ENCODE peak calls at places on chromosomes 13 and 19, in nine cellular contexts. X, D, Y, J, H, M, N, G and K are unnamed samples. For H3K27me3, the result is how much of the 10 kb centered on the place peaks cover.

GRCh38 chr19:42038675-42039074 is 31.3 kb downstream of the GRIK5 start:
- DNase-seq in G (peak), N (no peak), M (no peak), D (no peak), Y (no peak), J (no peak), X (no peak), H (no peak), K (no peak)

GRCh38 chr19:38277549-38277948 is 13.2 kb downstream of the SPINT2 start:
- DNase-seq in N (peak), G (no peak), J (no peak), Y (peak), M (no peak), X (no peak), H (no peak), D (no peak), K (no peak)

GRCh38 chr19:29680447-29680846 is 15.2 kb downstream of the PLEKHF1 start:
- DNase-seq in H (no peak), G (peak), N (no peak), D (no peak), M (no peak), X (peak), Y (no peak), J (no peak), K (peak)

GRCh38 chr13:51767100-51767499 is 36.9 kb downstream of the DHRS12 start:
- DNase-seq in N (no peak), H (no peak), J (no peak), G (no peak), Y (no peak), D (no peak), M (no peak), X (no peak), K (no peak)

GRCh38 chr13:108086678-108087077 is 128.7 kb downstream of the LIG4 start:
- DNase-seq in D (no peak), M (peak), G (no peak), J (no peak), N (peak), H (no peak), Y (no peak), X (no peak), K (no peak)

GRCh38 chr13:27927444-27928352 is 7.9 kb downstream of the PDX1 start:
- DNase-seq in J (no peak), G (no peak), M (no peak), X (no peak), H (no peak), Y (no peak), N (no peak), D (no peak), K (no peak)

GRCh38 chr13:45352031-45352430 is 11.0 kb upstream of the TPT1 start:
- DNase-seq in D (no peak), J (peak), X (no peak), M (no peak), N (no peak), Y (peak), G (no peak), H (no peak), K (no peak)

GRCh38 chr13:110233181-110233641 is 73.7 kb downstream of the COL4A1 start:
- DNase-seq in H (no peak), N (peak), Y (no peak), G (no peak), J (peak), M (no peak), D (peak), X (no peak), K (peak)

GRCh38 chr13:73215807-73216206 is 157.0 kb downstream of the KLF5 start:
- DNase-seq in G (no peak), J (peak), M (no peak), Y (peak), X (no peak), D (no peak), N (peak), H (no peak), K (no peak)

GRCh38 chr19:10289836-10290438 is at the start of gene ICAM5:
- DNase-seq in Y (no peak), M (no peak), X (no peak), G (peak), N (peak), H (peak), J (no peak), D (no peak), K (no peak)

GRCh38 chr13:114027046-114027760 is 53.3 kb upstream of the C13orf46 start:
- DNase-seq in G (peak), D (no peak), N (peak), X (no peak), H (no peak), Y (no peak), M (no peak), J (peak), K (no peak)

GRCh38 chr19:3950871-3951861 is 18.3 kb downstream of the NMRK2 start:
- DNase-seq in X (no peak), D (no peak), N (no peak), Y (no peak), J (no peak), G (peak), H (peak), M (no peak), K (no peak)

GRCh38 chr19:1911098-1911497 is 5.9 kb downstream of the ADAT3 start:
- DNase-seq in Y (no peak), M (no peak), N (no peak), H (no peak), J (no peak), X (no peak), G (no peak), D (no peak), K (no peak)

GRCh38 chr19:56690668-56691067 is 19.1 kb upstream of the ZNF835 start:
- DNase-seq in X (no peak), G (no peak), N (no peak), H (no peak), M (no peak), J (no peak), Y (no peak), D (no peak), K (no peak)

DNA sequence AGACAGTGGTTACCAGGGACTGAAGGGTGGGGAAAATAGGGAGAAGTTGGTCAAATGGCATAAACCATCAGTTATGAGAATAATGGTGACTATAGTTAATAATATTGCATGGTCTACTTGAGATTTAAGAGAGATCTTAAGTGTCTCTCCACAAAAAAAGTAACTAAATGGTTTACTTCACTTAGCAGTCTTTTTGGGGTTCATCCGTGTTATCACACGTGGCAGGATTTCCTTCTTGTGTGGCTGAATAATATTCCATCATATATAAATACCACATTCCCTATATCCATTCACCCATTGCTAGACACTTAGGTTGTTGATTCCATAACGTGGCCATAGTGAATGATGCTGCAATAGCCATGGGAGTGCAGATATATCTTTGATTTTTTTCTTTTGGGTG is 967.0 kb downstream of the UQCRFS1 start:
- DNase-seq in G (no peak), N (no peak), D (no peak), M (no peak), Y (no peak), X (no peak), H (no peak), J (no peak), K (no peak)
- H3K4me3 ChIP-seq in G (no peak), N (no peak), D (no peak), M (no peak), Y (no peak), X (no peak), H (no peak), J (no peak), K (no peak)

GRCh38 chr19:17302391-17303166 is 646 bp downstream of the ABHD8 start:
- DNase-seq in J (no peak), D (no peak), H (no peak), Y (no peak), G (no peak), M (no peak), N (no peak), X (peak), K (peak)
- H3K27me3 ChIP-seq in J (under half), D (under half), H (under half), Y (under half), G (under half), M (under half), N (under half), X (under half), K (under half)

GRCh38 chr13:99997702-99998219 is 16.2 kb downstream of the ZIC2 start:
- DNase-seq in M (no peak), D (no peak), G (no peak), X (no peak), H (no peak), N (no peak), Y (no peak), J (no peak), K (no peak)

GRCh38 chr13:99995503-99996176 is 14.1 kb downstream of the ZIC2 start:
- DNase-seq in D (no peak), G (no peak), N (no peak), Y (peak), J (no peak), H (no peak), M (no peak), X (no peak), K (no peak)

GRCh38 chr13:99995104-99995502 is 13.5 kb downstream of the ZIC2 start:
- DNase-seq in G (no peak), N (no peak), D (no peak), H (no peak), X (no peak), M (no peak), J (no peak), Y (no peak), K (no peak)

GRCh38 chr13:99998261-99998660 is 16.7 kb downstream of the ZIC2 start:
- DNase-seq in N (no peak), D (no peak), X (no peak), G (no peak), H (no peak), Y (no peak), M (no peak), J (no peak), K (no peak)

DNA sequence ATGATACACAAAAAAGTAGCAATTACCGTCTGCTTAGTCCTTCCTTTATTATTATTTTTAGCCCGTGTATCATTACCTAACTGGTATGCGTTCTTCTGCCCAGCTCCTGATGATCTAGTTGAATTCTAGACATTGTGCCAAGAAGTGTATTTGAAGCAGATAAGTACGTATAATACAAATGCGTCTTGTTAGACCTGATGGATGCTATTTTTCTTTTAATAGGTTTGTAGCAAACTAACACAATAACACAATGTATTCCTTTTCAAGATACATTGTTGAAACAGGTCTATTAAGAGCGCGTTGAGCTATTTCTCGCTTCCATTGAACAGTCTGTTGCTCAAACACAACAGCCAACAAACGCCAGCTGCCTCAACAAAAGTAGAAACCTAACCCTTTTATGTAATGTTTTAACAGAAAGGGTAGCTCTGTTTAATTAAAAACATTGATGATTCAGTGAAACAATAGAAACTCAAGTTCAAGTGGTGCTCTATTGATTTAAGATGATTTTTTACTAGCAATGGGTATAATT is 14.7 kb downstream of the ZIC2 start:
- DNase-seq in M (no peak), X (no peak), Y (no peak), J (no peak), G (no peak), N (no peak), H (no peak), D (no peak), K (no peak)
- H3K4me3 ChIP-seq in M (no peak), X (no peak), Y (no peak), J (no peak), G (no peak), N (no peak), H (no peak), D (no peak), K (no peak)

GRCh38 chr13:25179810-25180437 is 7.8 kb upstream of the AMER2 start:
- DNase-seq in G (no peak), H (no peak), Y (no peak), N (no peak), M (no peak), X (no peak), D (no peak), J (no peak), K (no peak)

GRCh38 chr13:25177636-25178035 is 5.5 kb upstream of the AMER2 start:
- DNase-seq in G (no peak), N (no peak), M (no peak), X (no peak), D (no peak), J (no peak), H (no peak), Y (no peak), K (no peak)

GRCh38 chr13:25178070-25178469 is 6.0 kb upstream of the AMER2 start:
- DNase-seq in H (no peak), N (no peak), M (no peak), Y (no peak), J (no peak), X (no peak), D (no peak), G (no peak), K (no peak)

GRCh38 chr13:25180450-25180794 is 8.3 kb upstream of the AMER2 start:
- DNase-seq in H (no peak), J (no peak), Y (no peak), G (no peak), D (no peak), M (no peak), X (no peak), N (no peak), K (no peak)

DNA sequence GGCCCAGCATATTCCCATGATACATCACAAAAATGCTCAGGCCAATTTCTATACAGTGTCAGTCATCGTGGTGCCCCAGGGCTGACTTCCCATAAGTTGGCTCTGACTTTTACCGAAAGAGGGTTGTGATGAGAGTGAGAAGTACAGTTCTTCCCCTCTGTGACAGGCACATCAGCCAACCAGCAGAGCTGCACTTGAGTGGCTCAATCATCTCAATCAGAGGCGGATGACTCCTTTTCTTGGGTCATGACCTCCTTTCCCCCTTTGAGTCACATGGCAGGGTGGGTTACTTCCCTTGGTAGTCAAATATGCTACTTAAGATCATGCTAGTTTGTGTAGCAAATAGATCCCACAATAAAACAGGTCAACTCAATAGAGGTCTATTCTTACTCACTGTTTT is 6.9 kb upstream of the AMER2 start:
- DNase-seq in H (no peak), X (no peak), G (no peak), Y (no peak), D (no peak), M (no peak), J (no peak), N (no peak), K (no peak)
- H3K27me3 ChIP-seq in H (under half), X (under half), G (half or more), Y (under half), D (under half), M (under half), J (under half), N (under half), K (under half)